ENCODE peak calls at places on chromosomes 6 and 20, in ten cellular contexts. T is colonic mucosa, V is astrocyte, X is spleen, E is ascending aorta, R is psoas muscle, W is tibial artery, C is transverse colon, I is OCI-LY7, S is sigmoid colon. A is an unnamed sample.
A peak's percentile ranks its signal among the peaks of the same experiment; 100 is the strongest.

GRCh38 chr6:153553627-153554026 is 422.5 kb upstream of the RGS17 start:
- DNase-seq in C (no peak), R (no peak), X (no peak), S (no peak), T (no peak), E (no peak), W (no peak), I (no peak), V (no peak), A (no peak)

GRCh38 chr20:47730744-47731143 is 54.5 kb downstream of the SULF2 start:
- DNase-seq in R (no peak), X (no peak), I (no peak), T (no peak), S (no peak), E (no peak), C (no peak), V (no peak), W (no peak), A (no peak)

GRCh38 chr20:51654495-51654894 is 112.0 kb upstream of the NFATC2 start:
- DNase-seq in R (no peak), V (no peak), X (no peak), E (no peak), I (no peak), T (no peak), S (no peak), C (no peak), W (no peak), A (no peak)

GRCh38 chr20:40565681-40566040 is 123.4 kb downstream of the MAFB start:
- DNase-seq in R (no peak), W (no peak), V (no peak), T (no peak), I (no peak), X (no peak), S (no peak), E (no peak), C (no peak), A (no peak)

GRCh38 chr20:45034436-45034835 is 66.5 kb downstream of the KCNS1 start:
- DNase-seq in W (no peak), C (no peak), I (peak; percentile 29), E (no peak), V (no peak), T (no peak), S (no peak), R (no peak), X (no peak), A (no peak)

GRCh38 chr6:74000582-74000981 is 304.6 kb downstream of the CD109 start:
- DNase-seq in C (no peak), X (no peak), T (no peak), W (no peak), S (no peak), E (no peak), V (no peak), R (no peak), I (no peak), A (no peak)

GRCh38 chr6:144064831-144065668 is 30.3 kb downstream of the SF3B5 start:
- DNase-seq in X (peak; percentile 76), W (no peak), C (peak; percentile 70), I (peak; percentile 13), T (peak; percentile 76), S (no peak), R (no peak), V (no peak), E (no peak), A (no peak)

GRCh38 chr20:48295445-48295903 is 510.2 kb upstream of the SULF2 start:
- DNase-seq in W (no peak), I (no peak), S (no peak), C (no peak), R (no peak), V (peak; percentile 98), X (no peak), T (no peak), E (no peak), A (no peak)

GRCh38 chr6:89984926-89985743 is 90.9 kb downstream of the GJA10 start:
- DNase-seq in V (peak; percentile 77), W (no peak), T (peak; percentile 23), E (no peak), R (peak; percentile 85), I (no peak), S (peak; percentile 72), C (no peak), X (peak; percentile 83), A (no peak)

GRCh38 chr20:62946918-62947317 is 5.6 kb upstream of the SLC17A9 start:
- DNase-seq in V (no peak), X (peak; percentile 8), T (no peak), I (no peak), S (no peak), C (no peak), E (no peak), W (no peak), R (no peak), A (no peak)

GRCh38 chr6:8108031-8108660 is 5.8 kb upstream of the EEF1E1 start:
- DNase-seq in R (no peak), X (no peak), W (no peak), S (no peak), E (no peak), T (no peak), I (no peak), C (no peak), V (peak; percentile 87), A (no peak)

GRCh38 chr20:46056970-46057855 is 28.2 kb downstream of the SLC12A5 start:
- DNase-seq in S (peak; percentile 37), V (peak; percentile 25), X (no peak), C (no peak), W (no peak), E (no peak), R (peak; percentile 75), I (no peak), T (peak; percentile 33), A (no peak)

GRCh38 chr6:1285589-1286340 is 26.1 kb upstream of the FOXQ1 start:
- DNase-seq in E (no peak), T (no peak), R (no peak), I (no peak), V (peak; percentile 68), S (no peak), C (no peak), X (no peak), W (no peak), A (no peak)

GRCh38 chr20:9179193-9179802 is 110.4 kb downstream of the PLCB4 start:
- DNase-seq in C (no peak), I (no peak), T (no peak), E (no peak), V (peak; percentile 54), W (no peak), X (no peak), S (no peak), R (no peak), A (no peak)

GRCh38 chr6:118578617-118579016 is 30.5 kb downstream of the PLN start:
- DNase-seq in R (no peak), E (no peak), I (no peak), X (no peak), T (no peak), W (no peak), S (no peak), V (no peak), C (no peak), A (no peak)

GRCh38 chr6:118580585-118581419 is 32.7 kb downstream of the PLN start:
- DNase-seq in W (no peak), E (no peak), X (no peak), R (peak; percentile 91), S (peak; percentile 66), T (peak; percentile 44), C (no peak), I (peak; percentile 74), V (peak; percentile 73), A (no peak)

GRCh38 chr6:118579786-118580185 is 31.7 kb downstream of the PLN start:
- DNase-seq in V (no peak), E (no peak), I (no peak), S (no peak), R (no peak), C (no peak), X (no peak), W (no peak), T (no peak), A (no peak)

GRCh38 chr6:118581489-118581959 is 33.4 kb downstream of the PLN start:
- DNase-seq in S (no peak), I (no peak), V (peak; percentile 75), X (no peak), E (no peak), C (no peak), W (no peak), T (no peak), R (peak; percentile 58), A (no peak)

GRCh38 chr6:118577972-118578371 is 29.9 kb downstream of the PLN start:
- DNase-seq in X (no peak), E (no peak), S (no peak), C (no peak), T (no peak), W (no peak), I (no peak), V (no peak), R (no peak), A (no peak)
- H3K9me3 ChIP-seq in X (peaks cover 18% of the 10 kb centered on the region), E (peaks cover 30% of the 10 kb centered on the region), S (peaks cover 17% of the 10 kb centered on the region), C (peaks cover 25% of the 10 kb centered on the region), T (peaks cover 4% of the 10 kb centered on the region), W (peaks cover 40% of the 10 kb centered on the region), I (peaks cover 16% of the 10 kb centered on the region), V (peaks cover 26% of the 10 kb centered on the region), R (peaks cover 43% of the 10 kb centered on the region), A (peaks cover 32% of the 10 kb centered on the region)

DNA sequence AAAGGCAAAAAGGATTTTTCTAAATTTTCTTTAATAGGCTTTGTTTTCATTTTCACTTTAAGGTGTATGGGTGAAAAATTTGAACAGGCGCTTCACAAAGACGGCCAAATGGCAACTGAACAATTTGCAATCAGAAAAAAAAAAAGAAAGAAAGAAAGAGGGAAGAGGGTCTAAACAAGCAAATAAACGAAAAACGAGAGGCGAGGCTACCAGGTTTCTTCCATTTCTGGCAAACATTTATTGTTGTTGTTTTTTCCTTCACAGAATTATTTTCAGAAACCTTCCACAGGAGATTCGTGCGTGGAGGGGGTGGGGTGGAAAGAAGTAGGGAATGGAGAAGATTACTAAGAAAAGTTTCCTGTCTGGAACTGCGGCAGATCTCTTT is 24.3 kb downstream of the POM121L2 start:
- DNase-seq in R (no peak), V (no peak), X (no peak), E (no peak), W (no peak), S (no peak), T (no peak), C (no peak), I (no peak), A (no peak)
- H3K9me3 ChIP-seq in R (no peaks in the 10 kb centered on the region), V (peaks cover 6% of the 10 kb centered on the region), X (no peaks in the 10 kb centered on the region), E (no peaks in the 10 kb centered on the region), W (peaks cover 15% of the 10 kb centered on the region), S (peaks cover 19% of the 10 kb centered on the region), T (no peaks in the 10 kb centered on the region), C (peaks cover 3% of the 10 kb centered on the region), I (no peaks in the 10 kb centered on the region), A (peaks cover 30% of the 10 kb centered on the region)

DNA sequence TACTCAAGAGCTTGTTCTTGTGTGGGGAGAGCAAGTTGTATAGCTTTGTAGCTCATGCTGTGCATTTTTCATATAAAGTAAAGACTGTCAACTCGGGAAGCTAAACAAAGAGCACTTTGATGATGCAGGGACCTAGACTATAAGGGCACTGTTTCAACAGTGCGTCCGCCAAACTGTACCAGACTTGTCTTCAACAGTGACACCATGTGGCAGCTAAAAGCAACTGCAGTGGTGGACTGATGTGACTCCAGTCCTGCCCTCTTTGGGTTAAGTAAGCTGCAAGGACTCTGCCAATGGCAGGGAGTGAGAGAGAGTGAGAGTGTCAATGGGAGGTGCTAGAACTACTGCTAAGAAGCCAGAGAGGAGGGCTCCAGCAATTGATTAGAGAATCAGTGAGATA is 48.1 kb upstream of the MC3R start:
- DNase-seq in V (no peak), T (no peak), X (no peak), E (no peak), S (no peak), R (no peak), I (peak; percentile 33), W (no peak), C (no peak), A (no peak)
- H3K9me3 ChIP-seq in V (peaks cover 11% of the 10 kb centered on the region), T (no peaks in the 10 kb centered on the region), X (no peaks in the 10 kb centered on the region), E (peaks cover 5% of the 10 kb centered on the region), S (peaks cover 15% of the 10 kb centered on the region), R (peaks cover 5% of the 10 kb centered on the region), I (peaks cover 20% of the 10 kb centered on the region), W (peaks cover 7% of the 10 kb centered on the region), C (peaks cover 12% of the 10 kb centered on the region), A (no peaks in the 10 kb centered on the region)

GRCh38 chr20:53447271-53447670 is 146.4 kb downstream of the ZNF217 start:
- DNase-seq in X (no peak), C (no peak), S (no peak), I (no peak), V (no peak), T (no peak), R (no peak), E (no peak), W (no peak), A (no peak)
- H3K9me3 ChIP-seq in X (peaks cover 6% of the 10 kb centered on the region), C (peaks cover 9% of the 10 kb centered on the region), S (peaks cover 6% of the 10 kb centered on the region), I (peaks cover 23% of the 10 kb centered on the region), V (no peaks in the 10 kb centered on the region), T (no peaks in the 10 kb centered on the region), R (peaks cover 9% of the 10 kb centered on the region), E (no peaks in the 10 kb centered on the region), W (peaks cover 10% of the 10 kb centered on the region), A (no peaks in the 10 kb centered on the region)

A was measured in T-helper 17 cell.